ENCODE peak calls at places on chromosomes 12 and 14, in four cellular contexts. K is CD8-positive, alpha-beta T cell; F is endothelial cell of umbilical vein; V is GM10248. U is an unnamed sample.

GRCh38 chr12:9940370-9940769 is 8.2 kb upstream of the CLEC2A start:
- DNase-seq in K (no peak), V (peak; percentile 22), F (peak; percentile 37), U (no peak)

GRCh38 chr12:45200497-45201043 is 15.3 kb upstream of the ANO6 start:
- DNase-seq in K (no peak), F (no peak), V (no peak), U (no peak)

GRCh38 chr14:41285193-41285748 is 321.4 kb upstream of the LRFN5 start:
- DNase-seq in F (no peak), K (no peak), V (no peak), U (no peak)

GRCh38 chr12:11545438-11546330 is 103.8 kb upstream of the ETV6 start:
- DNase-seq in K (peak; percentile 20), V (peak; percentile 68), F (peak; percentile 66), U (peak; percentile 21)

GRCh38 chr14:100292776-100293461 is 13.3 kb downstream of the SLC25A29 start:
- DNase-seq in V (no peak), K (no peak), F (no peak), U (no peak)

GRCh38 chr12:67853204-67853603 is 136.0 kb upstream of the IFNG-AS1 start:
- DNase-seq in F (no peak), V (no peak), K (no peak), U (no peak)

GRCh38 chr12:5258498-5258897 is 173.4 kb upstream of the NTF3 start:
- DNase-seq in F (no peak), K (no peak), V (no peak), U (no peak)

GRCh38 chr14:51738754-51739153 is 87.0 kb downstream of the FRMD6 start:
- DNase-seq in V (peak; percentile 21), F (no peak), K (no peak), U (no peak)

GRCh38 chr12:57006809-57007475 is 596 bp upstream of the ZBTB39 start:
- DNase-seq in F (no peak), K (no peak), V (no peak), U (peak; percentile 16)

GRCh38 chr12:64099430-64099829 is 122.7 kb downstream of the KICS2 start:
- DNase-seq in V (no peak), K (no peak), F (peak; percentile 70), U (no peak)

GRCh38 chr12:111482464-111482863 is 76.7 kb downstream of the SH2B3 start:
- DNase-seq in K (no peak), V (no peak), F (no peak), U (no peak)

GRCh38 chr14:104047761-104048160 is 37.7 kb upstream of the ASPG start:
- DNase-seq in F (no peak), K (no peak), V (no peak), U (no peak)

GRCh38 chr12:106750524-106750923 is 24.0 kb upstream of the RIC8B start:
- DNase-seq in K (no peak), V (no peak), F (no peak), U (no peak)

GRCh38 chr14:74569826-74570591 is 42.0 kb downstream of the LTBP2 start:
- DNase-seq in K (no peak), F (peak; percentile 71), V (no peak), U (no peak)

GRCh38 chr14:30996892-30997659 is 28.4 kb upstream of the AP4S1 start:
- DNase-seq in F (no peak), V (no peak), K (no peak), U (no peak)

GRCh38 chr12:99137124-99137845 is 492.2 kb downstream of the APAF1 start:
- DNase-seq in K (no peak), F (no peak), V (no peak), U (no peak)

GRCh38 chr12:117587646-117588287 is 226.3 kb upstream of the NOS1 start:
- DNase-seq in F (peak; percentile 57), V (peak; percentile 68), K (peak; percentile 3), U (peak; percentile 10)

GRCh38 chr14:42192659-42193425 is 586.2 kb downstream of the LRFN5 start:
- DNase-seq in V (no peak), F (peak; percentile 80), K (no peak), U (no peak)

GRCh38 chr12:94535614-94535932 is 75.9 kb upstream of the CEP83 start:
- DNase-seq in F (no peak), V (no peak), K (no peak), U (no peak)

GRCh38 chr14:79809849-79810612 is 401.3 kb downstream of the DIO2 start:
- DNase-seq in V (no peak), K (no peak), F (no peak), U (no peak)

GRCh38 chr14:54776361-54777001 is 126.1 kb downstream of the GCH1 start:
- DNase-seq in K (no peak), F (no peak), V (peak; percentile 50), U (peak; percentile 9)

GRCh38 chr12:46349253-46349652 is 23.3 kb downstream of the SLC38A2 start:
- DNase-seq in K (no peak), F (peak; percentile 31), V (no peak), U (no peak)

GRCh38 chr12:58588771-58589170 is 331.5 kb downstream of the LRIG3 start:
- DNase-seq in V (no peak), K (no peak), F (no peak), U (no peak)

GRCh38 chr12:29796823-29797263 is 13.1 kb upstream of the TMTC1 start:
- DNase-seq in K (no peak), F (peak; percentile 87), V (no peak), U (no peak)

GRCh38 chr12:111529424-111530368 is 69.4 kb downstream of the ATXN2 start:
- DNase-seq in F (peak; percentile 73), K (peak; percentile 27), V (peak; percentile 81), U (peak; percentile 48)

GRCh38 chr12:85179680-85180300 is 100.2 kb upstream of the ALX1 start:
- DNase-seq in V (no peak), K (no peak), F (peak; percentile 95), U (no peak)

GRCh38 chr14:30195946-30196345 is 268.3 kb upstream of the PRKD1 start:
- DNase-seq in V (no peak), F (no peak), K (no peak), U (no peak)

GRCh38 chr14:104297721-104298401 is 159.5 kb downstream of the KIF26A start:
- DNase-seq in F (no peak), K (no peak), V (no peak), U (no peak)

GRCh38 chr12:123076604-123077297 is 74.1 kb downstream of the PITPNM2 start:
- DNase-seq in V (peak; percentile 69), K (peak; percentile 42), F (peak; percentile 58), U (no peak)

GRCh38 chr14:96051642-96052540 is 12.7 kb downstream of the C14orf132 start:
- DNase-seq in K (no peak), V (peak; percentile 39), F (no peak), U (no peak)
- TF ChIP-seq CTCF in K (no peak), V (peak; percentile 38), F (no peak), U (peak; percentile 20)

DNA sequence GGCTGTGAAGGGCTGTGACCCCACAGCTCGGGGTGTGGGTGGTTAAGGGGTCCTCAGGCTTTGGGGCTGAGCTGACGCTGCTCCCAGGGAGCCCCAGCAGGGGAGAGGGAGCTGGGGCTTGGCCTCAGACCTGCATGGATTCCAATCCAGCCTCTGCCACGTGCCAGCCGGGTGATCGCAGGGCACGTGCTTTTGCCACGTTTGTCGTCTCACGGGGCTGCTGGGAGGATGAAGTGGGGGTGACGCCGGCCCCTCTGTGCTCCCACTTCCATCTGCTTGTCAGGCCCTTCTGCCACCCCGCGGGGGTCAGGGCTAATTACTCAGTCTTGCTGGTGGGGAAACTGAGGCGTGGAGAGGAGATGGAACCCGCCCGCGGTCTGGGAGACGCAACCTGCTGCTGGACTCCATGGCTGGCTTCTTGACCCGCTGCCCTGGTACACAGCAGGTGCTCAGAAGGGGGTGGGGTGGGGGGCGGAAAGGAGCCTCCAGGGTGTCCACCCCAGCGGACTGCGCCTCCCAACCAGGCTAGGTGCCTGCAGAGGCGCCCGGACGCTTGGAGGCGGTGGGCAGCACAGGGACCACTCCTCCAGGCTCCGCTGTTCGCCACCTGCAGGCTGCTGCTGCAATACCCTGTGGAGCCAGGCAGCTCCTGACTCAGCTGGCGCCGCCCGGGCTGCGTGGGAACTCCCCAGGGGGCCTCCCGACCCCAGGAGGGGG is 36.4 kb upstream of the PRIMA1 start:
- DNase-seq in F (no peak), V (no peak), K (no peak), U (no peak)
- TF ChIP-seq CTCF in F (no peak), V (no peak), K (no peak), U (no peak)

GRCh38 chr12:92574046-92574783 is 128.6 kb upstream of the PLEKHG7 start:
- DNase-seq in K (no peak), F (peak; percentile 24), V (no peak), U (no peak)
- TF ChIP-seq CTCF in K (peak; percentile 21), F (no peak), V (peak; percentile 27), U (peak; percentile 18)

GRCh38 chr12:7078163-7078562 is 14.1 kb downstream of the C1R start:
- DNase-seq in V (no peak), K (no peak), F (no peak), U (no peak)
- TF ChIP-seq CTCF in V (no peak), K (no peak), F (no peak), U (no peak)

GRCh38 chr14:36207500-36207899 is 31.0 kb upstream of the PTCSC3 start:
- DNase-seq in K (no peak), F (no peak), V (no peak), U (no peak)
- TF ChIP-seq CTCF in K (no peak), F (no peak), V (no peak), U (no peak)

GRCh38 chr14:59570122-59570521 is 6.5 kb downstream of the CCDC175 start:
- DNase-seq in V (no peak), F (no peak), K (no peak), U (no peak)
- TF ChIP-seq CTCF in V (no peak), F (no peak), K (no peak), U (no peak)

GRCh38 chr12:124567673-124568373 is 411 bp upstream of the NCOR2 start:
- DNase-seq in F (peak; percentile 70), K (peak; percentile 77), V (peak; percentile 93), U (peak; percentile 75)
- TF ChIP-seq CTCF in F (no peak), K (no peak), V (peak; percentile 22), U (no peak)

U was measured in CD4-positive, alpha-beta T cell.